ENCODE peak calls at places on chromosome 6, in nine cellular contexts. X is NCI-H146; Z is Kasumi-1; K is BE2C; O is ACHN; C is stimulated activated CD8-positive, alpha-beta memory T cell treated with anti-CD3 and anti-CD28 coated beads, Interleukin-7, amount 100 ng/mL, for 1 hour; N is GM20000; S is HEK293T; D is GM19239. T is an unnamed sample.

GRCh38 chr6:34172961-34173775 is 27.3 kb upstream of the GRM4 start:
- DNase-seq in X (no peak), Z (no peak), K (no peak), O (no peak), C (no peak), N (no peak), S (no peak), D (no peak), T (no peak)

GRCh38 chr6:162379762-162380409 is 347.7 kb downstream of the PRKN start:
- DNase-seq in X (peak; percentile 52), Z (no peak), K (no peak), O (no peak), C (no peak), N (no peak), S (no peak), D (no peak), T (no peak)

GRCh38 chr6:141969201-141969600 is 163.5 kb upstream of the GJE1 start:
- DNase-seq in X (peak; percentile 10), Z (no peak), K (no peak), O (no peak), C (no peak), N (no peak), S (no peak), D (no peak), T (no peak)

GRCh38 chr6:157380779-157381561 is at the start of gene ZDHHC14:
- DNase-seq in X (peak; percentile 97), Z (peak; percentile 73), K (peak; percentile 92), O (peak; percentile 82), C (peak; percentile 76), N (peak; percentile 94), S (peak; percentile 81), D (peak; percentile 78), T (peak; percentile 93)

GRCh38 chr6:19643287-19643686 is 193.9 kb upstream of the ID4 start:
- DNase-seq in X (no peak), Z (no peak), K (no peak), O (no peak), C (no peak), N (no peak), S (no peak), D (no peak), T (no peak)

GRCh38 chr6:122400467-122401089 is 1.1 kb downstream of the HSF2 start:
- DNase-seq in X (peak; percentile 32), Z (no peak), K (no peak), O (no peak), C (no peak), N (no peak), S (no peak), D (no peak), T (peak; percentile 32)

GRCh38 chr6:166375013-166375412 is 7.7 kb downstream of the MPC1 start:
- DNase-seq in X (no peak), Z (no peak), K (no peak), O (no peak), C (no peak), N (no peak), S (no peak), D (no peak), T (no peak)

GRCh38 chr6:154508573-154509375 is 1.7 kb downstream of the CNKSR3 start:
- DNase-seq in X (peak; percentile 64), Z (peak; percentile 15), K (no peak), O (peak; percentile 27), C (no peak), N (no peak), S (no peak), D (no peak), T (peak; percentile 51)

GRCh38 chr6:167047554-167047953 is 48.4 kb downstream of the CEP43 start:
- DNase-seq in X (no peak), Z (peak; percentile 84), K (no peak), O (no peak), C (no peak), N (peak; percentile 72), S (no peak), D (peak; percentile 50), T (no peak)

GRCh38 chr6:100217225-100217624 is 223.2 kb upstream of the MCHR2 start:
- DNase-seq in X (no peak), Z (no peak), K (no peak), O (no peak), C (no peak), N (no peak), S (no peak), D (no peak), T (no peak)

GRCh38 chr6:100475554-100476325 is 11.0 kb upstream of the SIM1 start:
- DNase-seq in X (no peak), Z (no peak), K (no peak), O (no peak), C (no peak), N (no peak), S (no peak), D (no peak), T (no peak)

GRCh38 chr6:52263709-52264320 is 19.5 kb upstream of the IL17F start:
- DNase-seq in X (peak; percentile 41), Z (peak; percentile 73), K (peak; percentile 68), O (peak; percentile 62), C (peak; percentile 36), N (peak; percentile 60), S (peak; percentile 70), D (peak; percentile 53), T (peak; percentile 55)

GRCh38 chr6:17101422-17102257 is at the start of gene STMND1:
- DNase-seq in X (peak; percentile 26), Z (no peak), K (peak; percentile 22), O (peak; percentile 21), C (no peak), N (peak; percentile 27), S (peak; percentile 58), D (no peak), T (peak; percentile 71)

GRCh38 chr6:44228836-44229235 is 5.4 kb downstream of the SLC29A1 start:
- DNase-seq in X (no peak), Z (no peak), K (no peak), O (no peak), C (no peak), N (no peak), S (no peak), D (no peak), T (no peak)

T was measured in NCI-H1105 treated with DMSO at 0.1 percent for 48 hours.